ENCODE peak calls at places on chromosomes 7 and 10, in five cellular contexts. P, L, C, U and N are unnamed samples.

GRCh38 chr7:81693080-81693479 is 76.8 kb downstream of the HGF start:
- DNase-seq in P (no peak), L (no peak), C (no peak), U (no peak), N (no peak)

GRCh38 chr7:128019330-128019729 is 11.9 kb downstream of the LRRC4 start:
- DNase-seq in P (no peak), L (no peak), C (no peak), U (no peak), N (no peak)

GRCh38 chr7:34451923-34452322 is 206.1 kb upstream of the NPSR1 start:
- DNase-seq in P (no peak), L (no peak), C (no peak), U (peak; percentile 78), N (no peak)

GRCh38 chr7:130930260-130930659 is 196.3 kb upstream of the KLF14 start:
- DNase-seq in P (no peak), L (no peak), C (no peak), U (no peak), N (no peak)

GRCh38 chr7:45923290-45923689 is 2.2 kb upstream of the IGFBP3 start:
- DNase-seq in P (peak; percentile 83), L (peak; percentile 84), C (peak; percentile 92), U (peak; percentile 80), N (no peak)

GRCh38 chr7:135263321-135263970 is 29.8 kb downstream of the STRA8 start:
- DNase-seq in P (no peak), L (no peak), C (no peak), U (no peak), N (no peak)

GRCh38 chr7:69782917-69783684 is 184.8 kb downstream of the AUTS2 start:
- DNase-seq in P (no peak), L (peak; percentile 64), C (no peak), U (peak; percentile 63), N (no peak)

GRCh38 chr7:148772297-148773089 is 73.8 kb downstream of the CUL1 start:
- DNase-seq in P (no peak), L (no peak), C (no peak), U (peak; percentile 80), N (no peak)

GRCh38 chr10:6669269-6669859 is 89.3 kb upstream of the PRKCQ start:
- DNase-seq in P (no peak), L (no peak), C (no peak), U (peak; percentile 80), N (no peak)

GRCh38 chr7:16609842-16610450 is 35.6 kb downstream of the ANKMY2 start:
- DNase-seq in P (no peak), L (no peak), C (no peak), U (no peak), N (no peak)

GRCh38 chr7:55481126-55481525 is 91.2 kb downstream of the VOPP1 start:
- DNase-seq in P (no peak), L (no peak), C (peak; percentile 59), U (no peak), N (no peak)

GRCh38 chr7:2626498-2627117 is 5.2 kb upstream of the TTYH3 start:
- DNase-seq in P (no peak), L (peak; percentile 81), C (no peak), U (peak; percentile 92), N (no peak)

GRCh38 chr10:113111900-113112853 is 162.1 kb downstream of the TCF7L2 start:
- DNase-seq in P (no peak), L (no peak), C (no peak), U (peak; percentile 83), N (no peak)

GRCh38 chr10:71888623-71889387 is 37.8 kb upstream of the PSAP start:
- DNase-seq in P (peak; percentile 56), L (peak; percentile 91), C (peak; percentile 89), U (peak; percentile 85), N (no peak)
- TF ChIP-seq CTCF in P (no peak), L (no peak), C (no peak), U (no peak), N (no peak)

DNA sequence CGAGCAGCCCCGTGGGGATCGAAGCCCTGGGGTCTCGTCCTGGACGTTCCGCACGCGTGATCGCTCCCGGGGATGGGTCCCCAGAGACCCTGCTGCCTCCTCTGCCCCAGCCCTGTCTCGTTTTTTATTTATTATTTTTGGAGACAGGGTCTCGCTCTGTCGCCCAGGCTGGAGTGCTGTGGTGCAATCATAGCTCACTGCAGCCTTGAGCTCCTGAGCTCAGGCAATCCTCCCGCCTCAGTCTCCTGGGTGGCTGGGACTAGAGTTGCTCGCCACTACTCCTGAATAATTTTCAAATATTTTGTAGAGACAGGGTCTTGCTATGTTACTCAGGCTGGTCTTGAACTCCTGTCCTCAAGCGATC is 319 bp upstream of the STX1A start:
- DNase-seq in P (no peak), L (no peak), C (no peak), U (no peak), N (no peak)
- TF ChIP-seq CTCF in P (no peak), L (no peak), C (no peak), U (no peak), N (no peak)

GRCh38 chr10:110946496-110946895 is 27.1 kb downstream of the SHOC2 start:
- DNase-seq in P (no peak), L (no peak), C (no peak), U (no peak), N (no peak)

GRCh38 chr10:110947061-110947595 is 27.7 kb downstream of the SHOC2 start:
- DNase-seq in P (no peak), L (no peak), C (no peak), U (no peak), N (no peak)

GRCh38 chr10:110939419-110939818 is 20.0 kb downstream of the SHOC2 start:
- DNase-seq in P (no peak), L (no peak), C (no peak), U (no peak), N (no peak)

GRCh38 chr10:110944997-110945396 is 25.6 kb downstream of the SHOC2 start:
- DNase-seq in P (no peak), L (no peak), C (no peak), U (peak; percentile 90), N (no peak)
- TF ChIP-seq CTCF in P (no peak), L (no peak), C (no peak), U (no peak), N (no peak)

GRCh38 chr7:5637415-5637814 is 144.0 kb downstream of the RNF216 start:
- DNase-seq in P (no peak), L (no peak), C (no peak), U (no peak), N (no peak)

GRCh38 chr7:5647816-5648215 is 133.6 kb downstream of the RNF216 start:
- DNase-seq in P (no peak), L (no peak), C (no peak), U (no peak), N (no peak)

GRCh38 chr7:5638994-5639393 is 142.5 kb downstream of the RNF216 start:
- DNase-seq in P (no peak), L (no peak), C (no peak), U (peak; percentile 22), N (no peak)

GRCh38 chr7:5646846-5647245 is 134.6 kb downstream of the RNF216 start:
- DNase-seq in P (no peak), L (no peak), C (no peak), U (peak; percentile 83), N (no peak)

DNA sequence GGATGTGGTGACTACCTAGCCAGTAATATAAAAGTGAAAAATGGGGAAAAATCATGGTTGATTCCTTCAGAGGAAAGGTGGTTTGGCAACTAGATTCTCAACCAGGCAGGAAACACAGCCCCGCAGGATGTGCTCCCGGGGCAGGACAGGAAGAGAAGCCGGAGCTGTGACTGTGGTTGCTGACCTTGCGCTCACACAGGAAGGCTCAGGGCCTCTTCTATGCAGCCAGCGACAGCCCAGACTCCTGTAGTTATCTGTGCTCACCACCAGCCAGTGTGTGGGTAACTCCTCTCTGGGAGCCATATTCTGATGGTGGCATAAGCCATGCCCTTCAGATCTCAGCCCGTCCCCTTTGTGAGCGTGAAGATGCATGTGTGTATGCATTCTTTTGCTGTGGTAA is 138.2 kb downstream of the RNF216 start:
- DNase-seq in P (peak; percentile 32), L (no peak), C (no peak), U (peak; percentile 34), N (no peak)
- TF ChIP-seq CTCF in P (no peak), L (no peak), C (no peak), U (no peak), N (no peak)

GRCh38 chr7:52749880-52750279 is 285.6 kb upstream of the POM121L12 start:
- DNase-seq in P (peak; percentile 66), L (no peak), C (no peak), U (no peak), N (no peak)
- TF ChIP-seq CTCF in P (peak; percentile 29), L (no peak), C (no peak), U (no peak), N (peak; percentile 35)

GRCh38 chr10:130873636-130874035 is 437.9 kb downstream of the TCERG1L start:
- DNase-seq in P (no peak), L (no peak), C (no peak), U (no peak), N (no peak)

GRCh38 chr10:130875116-130875515 is 436.4 kb downstream of the TCERG1L start:
- DNase-seq in P (no peak), L (no peak), C (no peak), U (no peak), N (no peak)

GRCh38 chr10:130875897-130876472 is 435.5 kb downstream of the TCERG1L start:
- DNase-seq in P (no peak), L (no peak), C (no peak), U (no peak), N (no peak)

GRCh38 chr10:130877131-130877530 is 434.4 kb downstream of the TCERG1L start:
- DNase-seq in P (no peak), L (no peak), C (no peak), U (no peak), N (no peak)

GRCh38 chr10:130878131-130878530 is 433.4 kb downstream of the TCERG1L start:
- DNase-seq in P (no peak), L (no peak), C (no peak), U (no peak), N (no peak)
- TF ChIP-seq CTCF in P (no peak), L (no peak), C (no peak), U (no peak), N (no peak)

DNA sequence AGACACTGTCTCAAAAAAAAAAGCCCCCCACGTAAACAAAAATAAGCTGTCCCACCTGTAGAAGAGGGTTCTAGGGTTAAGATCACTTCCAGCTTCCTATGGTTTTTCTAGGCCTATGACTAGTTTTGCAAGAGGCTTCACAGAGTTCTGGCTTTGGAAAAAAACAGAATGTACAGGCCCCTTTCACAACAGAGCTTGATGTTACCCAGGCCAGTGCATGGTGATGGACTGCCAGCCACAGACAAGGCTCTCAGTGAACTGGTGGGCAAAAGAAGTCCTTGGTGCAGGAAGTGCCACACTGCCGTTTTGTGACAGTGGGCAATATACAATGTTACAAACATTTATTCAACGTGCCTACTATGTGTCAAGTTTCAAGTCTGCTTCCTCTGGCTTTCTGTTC is 18.3 kb upstream of the EFCAB10 start:
- DNase-seq in P (no peak), L (no peak), C (no peak), U (no peak), N (no peak)
- TF ChIP-seq CTCF in P (no peak), L (no peak), C (no peak), U (no peak), N (no peak)

DNA sequence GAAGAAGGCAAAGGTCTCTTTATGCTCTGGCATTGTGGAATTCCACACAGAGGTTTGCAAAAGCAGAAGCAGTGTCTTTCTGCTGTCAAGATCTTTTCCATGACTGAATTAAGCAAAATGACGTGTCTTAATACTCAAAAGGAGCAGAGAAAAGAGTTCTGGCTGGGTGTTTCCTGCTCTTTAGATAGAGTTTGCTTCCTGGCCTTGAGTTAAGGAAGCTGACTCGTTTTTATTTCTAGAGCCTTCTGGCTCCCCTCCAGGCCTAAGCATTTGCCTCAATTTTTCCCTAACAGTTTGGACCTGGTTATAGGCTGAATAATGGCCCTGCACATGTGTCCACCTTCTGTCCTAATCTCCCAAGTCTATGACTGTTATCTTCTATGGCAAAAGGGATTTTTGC is 21.6 kb downstream of the TAS2R41 start:
- DNase-seq in P (no peak), L (no peak), C (no peak), U (peak; percentile 92), N (no peak)
- TF ChIP-seq CTCF in P (no peak), L (no peak), C (no peak), U (no peak), N (no peak)